ENCODE peak calls at places on chromosomes 11 and 22, in nine cellular contexts. B, G, Y, R, Z, E, T, H and C are unnamed samples.
A peak's percentile ranks its signal among the peaks of the same experiment; 100 is the strongest.

GRCh38 chr11:43697679-43698078 is 17.1 kb downstream of the HSD17B12 start:
- DNase-seq in B (no peak), G (no peak), Y (peak; percentile 70), R (no peak), Z (no peak), E (no peak), T (peak; percentile 59), H (no peak), C (no peak)

GRCh38 chr22:36577019-36577418 is 48.1 kb upstream of the EIF3D start:
- DNase-seq in B (no peak), G (no peak), Y (peak; percentile 93), R (no peak), Z (no peak), E (no peak), T (peak; percentile 95), H (no peak), C (peak; percentile 83)

GRCh38 chr11:64028398-64029115 is 7.2 kb upstream of the FLRT1 start:
- DNase-seq in B (no peak), G (no peak), Y (peak; percentile 47), R (no peak), Z (no peak), E (peak; percentile 23), T (no peak), H (no peak), C (no peak)

GRCh38 chr11:125945797-125946520 is at the start of gene VSIG10L2:
- DNase-seq in B (no peak), G (no peak), Y (no peak), R (no peak), Z (no peak), E (no peak), T (no peak), H (no peak), C (no peak)

GRCh38 chr11:62337682-62338181 is 484 bp downstream of the ASRGL1 start:
- DNase-seq in B (no peak), G (peak; percentile 41), Y (no peak), R (peak; percentile 32), Z (no peak), E (no peak), T (no peak), H (peak; percentile 82), C (peak; percentile 34)

GRCh38 chr11:56700242-56700918 is 1.5 kb downstream of the OR9G1 start:
- DNase-seq in B (no peak), G (no peak), Y (no peak), R (no peak), Z (no peak), E (peak; percentile 3), T (no peak), H (no peak), C (no peak)

GRCh38 chr11:128804481-128804880 is 62.6 kb downstream of the KCNJ1 start:
- DNase-seq in B (no peak), G (no peak), Y (peak; percentile 18), R (no peak), Z (no peak), E (no peak), T (no peak), H (no peak), C (no peak)

GRCh38 chr11:33801821-33802413 is 27.6 kb upstream of the FBXO3 start:
- DNase-seq in B (no peak), G (no peak), Y (peak; percentile 11), R (no peak), Z (no peak), E (no peak), T (no peak), H (no peak), C (no peak)

GRCh38 chr22:25396615-25397200 is 167.8 kb upstream of the GRK3 start:
- DNase-seq in B (no peak), G (no peak), Y (no peak), R (no peak), Z (no peak), E (no peak), T (no peak), H (no peak), C (no peak)

GRCh38 chr11:95739526-95739925 is 50.1 kb downstream of the FAM76B start:
- DNase-seq in B (no peak), G (no peak), Y (no peak), R (no peak), Z (no peak), E (no peak), T (no peak), H (no peak), C (no peak)

GRCh38 chr11:2805388-2806057 is 80.1 kb downstream of the CDKN1C start:
- DNase-seq in B (no peak), G (no peak), Y (no peak), R (no peak), Z (no peak), E (no peak), T (no peak), H (peak; percentile 44), C (no peak)

GRCh38 chr11:65468874-65469333 is 29.9 kb upstream of the MALAT1 start:
- DNase-seq in B (peak; percentile 76), G (no peak), Y (peak; percentile 66), R (peak; percentile 83), Z (peak; percentile 59), E (peak; percentile 76), T (no peak), H (no peak), C (peak; percentile 91)

GRCh38 chr22:29940526-29940925 is 57.6 kb downstream of the MTMR3 start:
- DNase-seq in B (no peak), G (no peak), Y (no peak), R (no peak), Z (no peak), E (no peak), T (no peak), H (no peak), C (no peak)

GRCh38 chr22:43424201-43424600 is 12.4 kb downstream of the MPPED1 start:
- DNase-seq in B (no peak), G (no peak), Y (no peak), R (no peak), Z (no peak), E (no peak), T (no peak), H (no peak), C (no peak)

GRCh38 chr11:111604392-111605009 is 2.3 kb downstream of the SIK2 start:
- DNase-seq in B (no peak), G (peak; percentile 80), Y (peak; percentile 68), R (peak; percentile 54), Z (no peak), E (peak; percentile 77), T (peak; percentile 43), H (no peak), C (no peak)

GRCh38 chr22:30261134-30261533 is 5.5 kb downstream of the OSM start:
- DNase-seq in B (no peak), G (no peak), Y (no peak), R (no peak), Z (no peak), E (no peak), T (no peak), H (no peak), C (peak; percentile 75)